ENCODE peak calls at places on chromosomes 16 and 17, in ten cellular contexts. B is neural progenitor cell, C is tibial nerve, Q is HCT116, X is fibroblast of lung, U is kidney epithelial cell, D is kidney, W is Panc1, G is Peyer's patch, I is gastrocnemius medialis. Y is an unnamed sample. For H3K36me3, the result is how much of the 10 kb centered on the place peaks cover.

GRCh38 chr17:76599699-76600460 is 14.2 kb upstream of the ST6GALNAC2 start:
- DNase-seq in B (no peak), C (no peak), Q (no peak), X (peak), U (no peak), D (no peak), W (no peak), G (no peak), I (no peak), Y (no peak)

GRCh38 chr17:35808962-35809854 is at the start of gene TAF15:
- DNase-seq in B (peak), C (peak), Q (peak), X (peak), U (peak), D (peak), W (peak), G (peak), I (peak), Y (peak)

GRCh38 chr16:59192551-59193199 is 458.6 kb upstream of the GOT2 start:
- DNase-seq in B (peak), C (no peak), Q (no peak), X (peak), U (no peak), D (no peak), W (no peak), G (no peak), I (no peak), Y (peak)

GRCh38 chr17:45813051-45813731 is 29.1 kb downstream of the CRHR1 start:
- DNase-seq in B (peak), C (no peak), Q (no peak), X (no peak), U (no peak), D (no peak), W (no peak), G (no peak), I (no peak), Y (no peak)

GRCh38 chr17:61431594-61432311 is 20.5 kb upstream of the TBX4 start:
- DNase-seq in B (no peak), C (no peak), Q (no peak), X (peak), U (no peak), D (no peak), W (no peak), G (no peak), I (no peak), Y (no peak)

GRCh38 chr17:68621065-68621464 is 19.9 kb upstream of the FAM20A start:
- DNase-seq in B (no peak), C (no peak), Q (no peak), X (no peak), U (no peak), D (no peak), W (no peak), G (no peak), I (no peak), Y (no peak)

GRCh38 chr17:29929006-29929543 is 953 bp downstream of the SSH2 start:
- DNase-seq in B (peak), C (no peak), Q (no peak), X (peak), U (no peak), D (no peak), W (no peak), G (peak), I (peak), Y (peak)

GRCh38 chr17:80322864-80323263 is 62.2 kb downstream of the RNF213 start:
- DNase-seq in B (no peak), C (no peak), Q (no peak), X (no peak), U (no peak), D (no peak), W (no peak), G (no peak), I (no peak), Y (no peak)

GRCh38 chr17:7627250-7628121 is at the start of gene SAT2:
- DNase-seq in B (peak), C (peak), Q (peak), X (peak), U (peak), D (peak), W (peak), G (peak), I (peak), Y (peak)

GRCh38 chr17:31499771-31500554 is 108.5 kb downstream of the RAB11FIP4 start:
- DNase-seq in B (peak), C (no peak), Q (peak), X (peak), U (peak), D (peak), W (no peak), G (no peak), I (peak), Y (peak)

GRCh38 chr17:77839324-77840155 is 119.0 kb upstream of the TNRC6C start:
- DNase-seq in B (no peak), C (no peak), Q (no peak), X (no peak), U (no peak), D (no peak), W (no peak), G (peak), I (peak), Y (no peak)

GRCh38 chr16:23496826-23497542 is 13.3 kb downstream of the GGA2 start:
- DNase-seq in B (no peak), C (no peak), Q (no peak), X (no peak), U (peak), D (peak), W (no peak), G (no peak), I (no peak), Y (peak)

GRCh38 chr17:11935734-11936406 is 61.4 kb downstream of the ZNF18 start:
- DNase-seq in B (peak), C (no peak), Q (peak), X (peak), U (no peak), D (no peak), W (peak), G (no peak), I (no peak), Y (peak)

GRCh38 chr17:2400474-2400866 is 390 bp downstream of the MNT start:
- DNase-seq in B (peak), C (no peak), Q (no peak), X (peak), U (no peak), D (peak), W (no peak), G (peak), I (no peak), Y (peak)

GRCh38 chr16:64144612-64145011 is 977.3 kb downstream of the CDH11 start:
- DNase-seq in B (no peak), C (no peak), Q (no peak), X (peak), U (no peak), D (no peak), W (no peak), G (no peak), I (no peak), Y (no peak)

GRCh38 chr16:62170642-62171041 is 134.4 kb upstream of the CDH8 start:
- DNase-seq in B (no peak), C (no peak), Q (no peak), X (no peak), U (no peak), D (no peak), W (no peak), G (no peak), I (no peak), Y (no peak)

GRCh38 chr16:82631701-82632685 is 5.2 kb downstream of the CDH13 start:
- DNase-seq in B (peak), C (no peak), Q (no peak), X (no peak), U (no peak), D (no peak), W (no peak), G (no peak), I (peak), Y (no peak)

GRCh38 chr17:49861150-49861884 is 13.4 kb upstream of the TAC4 start:
- DNase-seq in B (peak), C (no peak), Q (no peak), X (peak), U (no peak), D (no peak), W (no peak), G (peak), I (no peak), Y (peak)

GRCh38 chr17:18315498-18316360 is 636 bp downstream of the SMCR8 start:
- DNase-seq in B (no peak), C (no peak), Q (no peak), X (no peak), U (no peak), D (peak), W (no peak), G (peak), I (no peak), Y (no peak)

GRCh38 chr17:20097362-20097761 is 88.2 kb downstream of the SPECC1 start:
- DNase-seq in B (no peak), C (no peak), Q (no peak), X (no peak), U (no peak), D (no peak), W (no peak), G (no peak), I (no peak), Y (no peak)

GRCh38 chr17:2259769-2260536 is 43.6 kb downstream of the SMG6 start:
- DNase-seq in B (no peak), C (no peak), Q (no peak), X (peak), U (no peak), D (no peak), W (no peak), G (peak), I (no peak), Y (no peak)

GRCh38 chr16:86510465-86511261 is at the start of gene FOXF1:
- DNase-seq in B (peak), C (no peak), Q (no peak), X (peak), U (no peak), D (peak), W (no peak), G (no peak), I (no peak), Y (no peak)

GRCh38 chr16:4814542-4815173 is 12.2 kb upstream of the ROGDI start:
- DNase-seq in B (no peak), C (no peak), Q (no peak), X (no peak), U (no peak), D (no peak), W (no peak), G (no peak), I (peak), Y (no peak)

GRCh38 chr16:4811773-4812172 is 9.3 kb upstream of the ROGDI start:
- DNase-seq in B (no peak), C (no peak), Q (no peak), X (no peak), U (no peak), D (no peak), W (no peak), G (no peak), I (no peak), Y (no peak)

GRCh38 chr16:4814046-4814445 is 11.6 kb upstream of the ROGDI start:
- DNase-seq in B (no peak), C (no peak), Q (no peak), X (no peak), U (no peak), D (no peak), W (no peak), G (no peak), I (peak), Y (no peak)

GRCh38 chr16:4811242-4811641 is 8.8 kb upstream of the ROGDI start:
- DNase-seq in B (no peak), C (no peak), Q (no peak), X (no peak), U (no peak), D (no peak), W (no peak), G (no peak), I (no peak), Y (no peak)

DNA sequence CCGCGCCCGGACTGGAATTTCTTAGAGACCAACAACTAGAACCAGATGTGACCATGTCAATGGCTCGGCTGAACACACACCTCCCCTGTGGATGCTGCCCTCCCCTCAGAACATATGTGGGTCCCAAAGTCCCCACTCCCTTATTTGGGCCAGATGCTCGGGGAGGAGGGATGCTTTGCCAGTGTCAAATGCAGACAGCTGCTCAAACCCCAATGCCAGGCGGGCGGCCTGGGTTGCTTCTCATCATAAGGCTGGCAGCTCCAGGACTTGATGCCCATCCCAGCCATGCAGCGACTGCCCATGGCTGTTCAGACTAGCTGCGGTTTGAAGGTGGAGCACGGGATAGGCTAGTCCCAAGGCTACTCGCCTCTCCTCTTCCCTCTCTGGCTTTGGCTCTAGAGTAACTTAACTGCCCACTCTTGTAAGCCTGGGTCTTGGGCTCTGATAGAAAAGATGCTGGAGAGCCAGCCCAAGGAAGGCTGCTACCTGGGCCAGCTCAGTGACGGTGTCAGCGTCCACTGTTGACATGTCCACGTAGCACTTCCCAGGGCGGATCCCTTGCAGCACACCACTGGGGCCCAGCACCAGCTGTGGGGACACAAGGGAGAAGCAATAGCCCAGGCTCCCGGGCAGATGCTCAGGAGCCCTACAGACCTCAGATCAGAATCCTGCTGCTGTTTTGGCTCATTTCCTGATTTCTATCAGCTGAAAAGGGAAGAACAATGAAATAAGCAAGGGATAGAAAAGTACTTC is 11.0 kb upstream of the ROGDI start:
- DNase-seq in B (no peak), C (no peak), Q (no peak), X (no peak), U (no peak), D (no peak), W (no peak), G (no peak), I (no peak), Y (no peak)
- H3K36me3 ChIP-seq in B (under half), C (under half), Q (under half), X (under half), U (under half), D (under half), W (under half), G (half or more), I (half or more), Y (under half)

DNA sequence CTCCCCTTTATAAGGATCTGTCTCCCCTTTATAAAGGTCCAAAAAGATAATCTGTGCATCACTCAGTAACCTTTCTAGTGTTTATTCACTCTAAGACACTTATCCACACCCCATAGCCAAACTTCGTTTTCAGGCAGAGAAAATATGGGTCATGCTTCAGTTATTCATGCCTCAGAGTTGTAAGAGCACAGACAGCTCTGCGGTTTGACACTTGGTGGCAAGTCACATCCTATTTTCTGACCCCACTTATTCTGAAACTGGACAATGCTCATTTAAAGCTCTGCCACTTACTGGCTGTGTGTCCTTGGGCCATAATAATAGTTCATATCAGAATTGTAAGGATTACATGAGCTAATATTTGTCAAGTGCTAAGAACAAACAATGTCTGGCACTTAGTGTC is 2.0 kb upstream of the KRTAP2-1 start:
- DNase-seq in B (no peak), C (no peak), Q (no peak), X (peak), U (no peak), D (no peak), W (no peak), G (no peak), I (no peak), Y (no peak)
- H3K4me3 ChIP-seq in B (no peak), C (no peak), Q (no peak), X (no peak), U (no peak), D (no peak), W (no peak), G (no peak), I (no peak), Y (no peak)

GRCh38 chr17:81345211-81346089 is 49.8 kb upstream of the BAHCC1 start:
- DNase-seq in B (peak), C (peak), Q (no peak), X (peak), U (no peak), D (peak), W (no peak), G (peak), I (peak), Y (peak)
- TF ChIP-seq CTCF in B (peak), C (peak), Q (no peak), X (no peak), U (peak), D (no peak), W (no peak), G (no peak), I (peak), Y (peak)

GRCh38 chr17:56675876-56676660 is 82.6 kb downstream of the NOG start:
- DNase-seq in B (no peak), C (no peak), Q (no peak), X (no peak), U (no peak), D (no peak), W (no peak), G (no peak), I (no peak), Y (no peak)

GRCh38 chr17:56678249-56679144 is 85.0 kb downstream of the NOG start:
- DNase-seq in B (peak), C (no peak), Q (no peak), X (no peak), U (no peak), D (no peak), W (no peak), G (no peak), I (no peak), Y (peak)

GRCh38 chr17:56672195-56672594 is 78.7 kb downstream of the NOG start:
- DNase-seq in B (no peak), C (no peak), Q (no peak), X (no peak), U (no peak), D (no peak), W (no peak), G (no peak), I (no peak), Y (no peak)

GRCh38 chr17:56676807-56677206 is 83.3 kb downstream of the NOG start:
- DNase-seq in B (no peak), C (no peak), Q (no peak), X (no peak), U (no peak), D (no peak), W (no peak), G (no peak), I (no peak), Y (no peak)

GRCh38 chr17:56674401-56674925 is 81.0 kb downstream of the NOG start:
- DNase-seq in B (no peak), C (no peak), Q (no peak), X (no peak), U (no peak), D (no peak), W (no peak), G (no peak), I (no peak), Y (no peak)
- H3K36me3 ChIP-seq in B (under half), C (under half), Q (under half), X (under half), U (under half), D (under half), W (under half), G (under half), I (under half), Y (under half)

GRCh38 chr17:58334661-58335060 is 6.1 kb upstream of the TSPOAP1 start:
- DNase-seq in B (no peak), C (no peak), Q (no peak), X (no peak), U (no peak), D (peak), W (no peak), G (no peak), I (no peak), Y (no peak)
- H3K4me3 ChIP-seq in B (no peak), C (no peak), Q (no peak), X (no peak), U (no peak), D (no peak), W (no peak), G (peak), I (no peak), Y (no peak)